ENCODE peak calls at places on chromosomes 6 and 20, in six cellular contexts. P is A549, Q is tibial nerve, G is left lung, C is uterus, Y is iPS DF 6.9. L is an unnamed sample.
A peak's percentile ranks its signal among the peaks of the same experiment; 100 is the strongest.

GRCh38 chr6:125584468-125584939 is 164.9 kb upstream of the HEY2 start:
- DNase-seq in P (peak; percentile 29), Q (no peak), G (no peak), C (no peak), Y (peak; percentile 52), L (no peak)

GRCh38 chr6:30616811-30617564 is at the start of gene PPP1R10:
- DNase-seq in P (peak; percentile 99), Q (peak; percentile 99), G (peak; percentile 96), C (peak; percentile 99), Y (peak; percentile 100), L (peak; percentile 98)

GRCh38 chr6:42043787-42044475 is 6.4 kb upstream of the TAF8 start:
- DNase-seq in P (peak; percentile 82), Q (peak; percentile 89), G (peak; percentile 94), C (peak; percentile 90), Y (peak; percentile 71), L (peak; percentile 85)

GRCh38 chr20:44467289-44467883 is 8.3 kb upstream of the TTPAL start:
- DNase-seq in P (no peak), Q (peak; percentile 90), G (no peak), C (peak; percentile 60), Y (no peak), L (no peak)

GRCh38 chr6:112321882-112322508 is 25.1 kb upstream of the RFPL4B start:
- DNase-seq in P (no peak), Q (no peak), G (no peak), C (no peak), Y (no peak), L (no peak)

GRCh38 chr6:43060034-43060754 is 763 bp downstream of the KLC4 start:
- DNase-seq in P (peak; percentile 24), Q (no peak), G (no peak), C (no peak), Y (no peak), L (peak; percentile 67)

GRCh38 chr20:11170565-11170964 is 496.8 kb upstream of the JAG1 start:
- DNase-seq in P (no peak), Q (no peak), G (no peak), C (no peak), Y (no peak), L (no peak)

GRCh38 chr6:135974416-135974815 is 122.9 kb downstream of the PDE7B start:
- DNase-seq in P (no peak), Q (no peak), G (no peak), C (no peak), Y (no peak), L (no peak)

GRCh38 chr6:1605822-1606532 is 3.7 kb upstream of the FOXC1 start:
- DNase-seq in P (no peak), Q (no peak), G (no peak), C (no peak), Y (no peak), L (no peak)

GRCh38 chr6:121688974-121689373 is 253.5 kb downstream of the GJA1 start:
- DNase-seq in P (no peak), Q (no peak), G (no peak), C (no peak), Y (no peak), L (no peak)

GRCh38 chr20:6122873-6123649 is at the start of gene FERMT1:
- DNase-seq in P (peak; percentile 89), Q (no peak), G (peak; percentile 87), C (peak; percentile 55), Y (no peak), L (peak; percentile 66)

DNA sequence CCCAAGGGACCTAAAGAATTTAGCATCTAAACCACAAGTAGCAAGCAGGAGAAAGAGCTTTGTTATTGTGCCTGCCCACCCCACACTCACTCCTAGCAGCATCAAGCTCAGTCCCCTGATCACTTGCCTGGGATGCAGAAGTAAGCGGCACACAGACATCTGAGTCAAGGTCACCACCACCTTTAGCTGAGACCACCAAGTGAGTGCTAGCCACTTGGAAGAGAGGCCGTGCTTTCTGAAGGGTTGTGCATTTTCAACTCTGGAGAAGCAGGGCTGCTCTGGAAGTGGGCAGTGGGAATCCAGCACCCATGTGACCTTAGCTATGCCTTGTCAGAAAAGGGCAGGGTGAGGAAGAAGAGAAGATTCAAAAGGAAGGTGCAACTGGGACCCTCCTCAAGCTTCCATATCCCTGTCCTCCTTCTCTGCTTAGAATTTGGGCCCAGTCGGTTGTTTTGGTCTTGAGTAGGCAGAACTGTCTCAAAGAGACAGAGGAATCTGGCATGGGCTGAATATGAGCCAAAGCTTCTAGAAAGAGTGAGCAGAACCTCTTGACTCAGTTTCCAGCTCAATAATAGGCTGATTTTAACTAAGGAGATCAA is 6.2 kb downstream of the NR2E1 start:
- DNase-seq in P (no peak), Q (no peak), G (no peak), C (no peak), Y (no peak), L (no peak)
- H3K4me1 ChIP-seq in P (no peaks in the 10 kb centered on the region), Q (peaks cover 26% of the 10 kb centered on the region), G (peaks cover 9% of the 10 kb centered on the region), C (peaks cover 21% of the 10 kb centered on the region), Y (peaks cover 16% of the 10 kb centered on the region), L (peaks cover 58% of the 10 kb centered on the region)

GRCh38 chr6:137241481-137242011 is 22.4 kb upstream of the IFNGR1 start:
- DNase-seq in P (peak; percentile 84), Q (no peak), G (no peak), C (no peak), Y (no peak), L (no peak)

GRCh38 chr6:137235686-137236085 is 16.5 kb upstream of the IFNGR1 start:
- DNase-seq in P (no peak), Q (no peak), G (no peak), C (no peak), Y (no peak), L (no peak)

GRCh38 chr6:137237413-137238170 is 18.4 kb upstream of the IFNGR1 start:
- DNase-seq in P (peak; percentile 87), Q (no peak), G (no peak), C (no peak), Y (no peak), L (no peak)

GRCh38 chr6:137236581-137237355 is 17.6 kb upstream of the IFNGR1 start:
- DNase-seq in P (no peak), Q (no peak), G (no peak), C (no peak), Y (no peak), L (no peak)

DNA sequence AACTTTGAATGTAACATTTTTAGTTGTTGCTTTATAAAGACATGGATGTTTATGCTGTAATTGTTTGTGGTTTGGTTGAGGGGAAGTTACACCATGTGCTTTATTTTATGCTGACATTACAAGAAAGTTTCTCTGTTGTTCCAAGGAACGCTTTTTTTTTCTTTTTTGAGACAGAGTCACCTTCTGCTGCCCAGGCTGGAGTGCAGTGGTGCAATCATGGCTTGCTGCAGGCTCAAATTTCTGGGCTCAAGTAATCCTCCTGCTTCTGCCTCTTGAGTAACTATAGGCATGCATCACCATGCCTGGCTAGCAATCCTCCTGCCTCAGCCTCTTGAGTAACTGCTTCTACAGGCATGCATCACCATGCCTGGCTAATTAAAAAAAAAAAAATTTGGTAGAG is 21.0 kb upstream of the IFNGR1 start:
- DNase-seq in P (no peak), Q (no peak), G (peak; percentile 82), C (no peak), Y (no peak), L (peak; percentile 80)
- H3K4me1 ChIP-seq in P (peaks cover 54% of the 10 kb centered on the region), Q (peaks cover 16% of the 10 kb centered on the region), G (peaks cover 20% of the 10 kb centered on the region), C (no peaks in the 10 kb centered on the region), Y (no peaks in the 10 kb centered on the region), L (peaks cover 47% of the 10 kb centered on the region)

GRCh38 chr6:145809785-145810184 is 4.8 kb downstream of the FBXO30 start:
- DNase-seq in P (no peak), Q (no peak), G (no peak), C (no peak), Y (no peak), L (no peak)
- H3K4me1 ChIP-seq in P (peaks cover 34% of the 10 kb centered on the region), Q (peaks cover 9% of the 10 kb centered on the region), G (peaks cover 22% of the 10 kb centered on the region), C (no peaks in the 10 kb centered on the region), Y (no peaks in the 10 kb centered on the region), L (peaks cover 38% of the 10 kb centered on the region)

DNA sequence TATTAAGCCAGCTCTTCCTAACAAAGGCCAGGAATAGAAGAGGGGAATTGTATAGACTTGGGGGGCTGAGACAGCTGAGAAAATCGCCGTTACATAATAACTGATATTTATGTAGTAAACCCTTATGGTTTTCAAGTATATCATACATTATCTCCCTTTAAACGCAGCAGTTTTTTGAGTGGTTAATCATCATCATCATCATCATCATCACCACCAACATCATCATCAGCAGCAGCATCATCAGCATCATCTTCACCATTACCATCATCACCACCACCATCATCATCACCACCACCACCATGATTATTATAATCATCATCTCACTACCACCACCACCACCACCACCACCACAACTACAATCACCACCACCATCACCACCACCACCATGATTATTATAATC is 9.1 kb downstream of the RIPOR2 start:
- DNase-seq in P (no peak), Q (no peak), G (no peak), C (no peak), Y (no peak), L (no peak)
- H3K4me1 ChIP-seq in P (no peaks in the 10 kb centered on the region), Q (peaks cover 12% of the 10 kb centered on the region), G (peaks cover 3% of the 10 kb centered on the region), C (peaks cover 21% of the 10 kb centered on the region), Y (peaks cover 7% of the 10 kb centered on the region), L (peaks cover 25% of the 10 kb centered on the region)

GRCh38 chr20:32511358-32512046 is 73.6 kb downstream of the NOL4L start:
- DNase-seq in P (no peak), Q (no peak), G (peak; percentile 24), C (no peak), Y (no peak), L (no peak)
- H3K4me1 ChIP-seq in P (no peaks in the 10 kb centered on the region), Q (no peaks in the 10 kb centered on the region), G (peaks cover 3% of the 10 kb centered on the region), C (no peaks in the 10 kb centered on the region), Y (peaks cover 3% of the 10 kb centered on the region), L (peaks cover 23% of the 10 kb centered on the region)

L was measured in lower lobe of right lung.